ENCODE peak calls at places on chromosomes 4 and X, in ten cellular contexts. S is suprapubic skin, E is tibial nerve, J is spleen, U is heart left ventricle, M is body of pancreas, G is A549, D is ovary, C is right lobe of liver, P is breast epithelium. I is an unnamed sample.

GRCh38 chr4:3399277-3400194 is 42.2 kb upstream of the HGFAC start:
- DNase-seq in D (no peak), G (no peak), P (no peak), S (no peak), U (peak), M (no peak), E (no peak), C (peak), J (no peak), I (no peak)

GRCh38 chr4:20859097-20859781 is 159.0 kb downstream of the PACRGL start:
- DNase-seq in C (no peak), M (no peak), S (no peak), U (no peak), P (no peak), G (no peak), E (no peak), D (no peak), J (no peak), I (no peak)

GRCh38 chrX:47482512-47483309 is at the start of gene ZNF41:
- DNase-seq in D (peak), M (peak), S (peak), U (peak), P (peak), J (peak), E (peak), C (peak), G (peak), I (peak)

GRCh38 chrX:39205467-39205866 is 404.2 kb downstream of the MID1IP1 start:
- DNase-seq in C (no peak), U (no peak), J (no peak), P (no peak), E (no peak), G (no peak), M (no peak), D (no peak), S (no peak), I (no peak)

GRCh38 chr4:172962564-172963353 is 205.9 kb upstream of the GALNT7 start:
- DNase-seq in S (no peak), P (no peak), E (no peak), M (peak), G (peak), J (no peak), C (peak), D (no peak), U (no peak), I (no peak)

GRCh38 chr4:175530655-175531054 is 281.4 kb downstream of the GPM6A start:
- DNase-seq in J (no peak), G (no peak), M (no peak), C (no peak), S (no peak), P (no peak), U (no peak), E (no peak), D (no peak), I (no peak)

GRCh38 chr4:124018383-124019317 is 622.1 kb downstream of the SPRY1 start:
- DNase-seq in C (peak), J (peak), M (peak), E (peak), U (peak), P (no peak), G (no peak), S (peak), D (peak), I (peak)

GRCh38 chrX:1582686-1583437 is 8.5 kb upstream of the AKAP17A start:
- DNase-seq in D (no peak), S (no peak), C (peak), P (no peak), E (no peak), J (no peak), M (no peak), G (peak), U (no peak), I (no peak)

GRCh38 chrX:2892816-2893215 is 36.3 kb downstream of the ARSD start:
- DNase-seq in G (no peak), D (no peak), C (no peak), E (no peak), M (no peak), U (no peak), S (no peak), J (no peak), P (no peak), I (no peak)

GRCh38 chrX:103423955-103424640 is 47.8 kb downstream of the BEX3 start:
- DNase-seq in J (no peak), E (no peak), S (no peak), U (no peak), P (no peak), D (no peak), M (no peak), C (no peak), G (no peak), I (no peak)

GRCh38 chrX:19889582-19890342 is 2.4 kb upstream of the SH3KBP1 start:
- DNase-seq in G (peak), E (no peak), P (no peak), U (no peak), M (no peak), S (no peak), C (no peak), D (peak), J (no peak), I (peak)

GRCh38 chrX:139091086-139091485 is 379.6 kb upstream of the FGF13 start:
- DNase-seq in D (no peak), J (no peak), M (no peak), P (no peak), U (no peak), S (no peak), C (no peak), G (no peak), E (no peak), I (peak)

GRCh38 chrX:143788265-143788664 is 67.7 kb upstream of the SPANXN2 start:
- DNase-seq in C (no peak), P (no peak), G (no peak), U (no peak), S (no peak), J (no peak), D (no peak), M (no peak), E (no peak), I (peak)

GRCh38 chrX:80335062-80335830 is 85.0 kb upstream of the TENT5D start:
- DNase-seq in D (peak), E (peak), G (peak), U (peak), M (peak), S (no peak), P (peak), J (peak), C (peak), I (peak)

GRCh38 chr4:147778942-147779341 is 47.1 kb downstream of the ARHGAP10 start:
- DNase-seq in D (no peak), C (no peak), J (no peak), U (no peak), G (no peak), S (no peak), E (no peak), P (no peak), M (no peak), I (no peak)

GRCh38 chr4:54254915-54255246 is 25.8 kb downstream of the PDGFRA start:
- DNase-seq in M (no peak), G (no peak), P (no peak), C (no peak), J (no peak), S (no peak), U (no peak), D (no peak), E (no peak), I (no peak)

GRCh38 chrX:9278475-9279270 is 186.2 kb upstream of the TBL1X start:
- DNase-seq in G (no peak), S (no peak), U (no peak), J (no peak), D (no peak), E (no peak), M (no peak), P (no peak), C (no peak), I (no peak)

GRCh38 chrX:119411959-119412358 is 12.8 kb downstream of the SLC25A43 start:
- DNase-seq in U (no peak), P (no peak), E (no peak), S (no peak), D (no peak), C (peak), G (no peak), J (no peak), M (no peak), I (no peak)

GRCh38 chr4:93232883-93233282 is 595.7 kb upstream of the ATOH1 start:
- DNase-seq in G (no peak), D (no peak), M (no peak), P (no peak), E (no peak), U (no peak), C (no peak), S (no peak), J (no peak), I (no peak)

DNA sequence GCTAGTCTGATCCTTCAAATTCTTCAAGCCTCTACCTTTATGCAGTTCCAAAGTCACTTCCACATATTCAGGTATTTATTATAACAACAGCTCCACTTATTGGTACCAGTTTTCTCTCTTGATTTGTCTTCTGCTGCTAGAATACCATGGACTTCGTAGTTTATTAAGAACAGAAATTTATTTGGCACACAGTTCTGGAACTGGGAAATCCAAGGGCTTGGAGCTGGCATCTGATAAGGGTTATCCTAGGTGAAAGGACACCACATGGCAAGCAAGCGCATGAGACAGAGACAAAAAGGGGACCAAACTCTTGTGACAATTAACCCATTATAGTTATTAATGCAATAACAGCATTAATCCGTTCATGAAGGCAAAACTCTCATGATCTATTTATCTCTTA is 600.5 kb upstream of the ATOH1 start:
- DNase-seq in U (no peak), C (no peak), S (no peak), E (no peak), D (no peak), G (no peak), P (no peak), J (no peak), M (no peak), I (no peak)
- TF ChIP-seq POLR2A in U (no peak), C (no peak), S (no peak), E (no peak), D (no peak), G (no peak), P (no peak), J (no peak), M (no peak), I (no peak)

GRCh38 chr4:185096032-185096653 is 46.9 kb upstream of the SLC25A4 start:
- DNase-seq in U (no peak), M (peak), E (no peak), S (no peak), P (no peak), G (peak), J (no peak), D (peak), C (no peak), I (peak)
- TF ChIP-seq CTCF in U (peak), M (peak), E (peak), S (peak), P (peak), G (peak), J (peak), D (no peak), C (peak), I (peak)

GRCh38 chrX:43677993-43678392 is 21.9 kb downstream of the MAOA start:
- DNase-seq in M (no peak), G (no peak), E (no peak), D (no peak), P (no peak), C (no peak), J (no peak), S (no peak), U (no peak), I (no peak)
- TF ChIP-seq POLR2A in M (no peak), G (no peak), E (no peak), D (no peak), P (no peak), C (no peak), J (no peak), S (no peak), U (no peak), I (no peak)

GRCh38 chr4:118221193-118221800 is 131.5 kb downstream of the PRSS12 start:
- DNase-seq in U (no peak), J (no peak), P (no peak), G (no peak), M (no peak), D (no peak), C (no peak), E (no peak), S (no peak), I (no peak)

GRCh38 chr4:118226611-118227010 is 126.2 kb downstream of the PRSS12 start:
- DNase-seq in P (no peak), U (no peak), G (no peak), S (no peak), D (no peak), C (no peak), J (no peak), M (no peak), E (no peak), I (no peak)

GRCh38 chr4:118225521-118225920 is 127.3 kb downstream of the PRSS12 start:
- DNase-seq in J (no peak), C (no peak), D (no peak), E (no peak), P (no peak), U (no peak), M (no peak), G (no peak), S (no peak), I (no peak)

GRCh38 chr4:118224239-118224829 is 128.5 kb downstream of the PRSS12 start:
- DNase-seq in E (no peak), G (peak), C (no peak), S (no peak), P (no peak), M (no peak), J (no peak), D (no peak), U (no peak), I (no peak)
- TF ChIP-seq CTCF in E (peak), G (peak), C (peak), S (peak), P (peak), M (peak), J (peak), D (peak), U (peak), I (peak)

GRCh38 chr4:6915041-6916005 is 5.7 kb downstream of the TBC1D14 start:
- DNase-seq in S (peak), M (no peak), P (no peak), U (no peak), G (no peak), E (no peak), C (peak), J (peak), D (no peak), I (no peak)

GRCh38 chr4:6918345-6918744 is 8.7 kb downstream of the TBC1D14 start:
- DNase-seq in J (peak), D (no peak), S (peak), P (no peak), E (no peak), G (no peak), C (no peak), M (no peak), U (no peak), I (no peak)

GRCh38 chr4:6917445-6918241 is 8.0 kb downstream of the TBC1D14 start:
- DNase-seq in P (peak), U (peak), C (peak), S (no peak), G (peak), J (peak), E (peak), M (peak), D (peak), I (peak)

GRCh38 chr4:6916069-6916586 is 6.5 kb downstream of the TBC1D14 start:
- DNase-seq in C (peak), U (no peak), P (no peak), G (no peak), S (peak), D (no peak), M (no peak), J (peak), E (no peak), I (no peak)

DNA sequence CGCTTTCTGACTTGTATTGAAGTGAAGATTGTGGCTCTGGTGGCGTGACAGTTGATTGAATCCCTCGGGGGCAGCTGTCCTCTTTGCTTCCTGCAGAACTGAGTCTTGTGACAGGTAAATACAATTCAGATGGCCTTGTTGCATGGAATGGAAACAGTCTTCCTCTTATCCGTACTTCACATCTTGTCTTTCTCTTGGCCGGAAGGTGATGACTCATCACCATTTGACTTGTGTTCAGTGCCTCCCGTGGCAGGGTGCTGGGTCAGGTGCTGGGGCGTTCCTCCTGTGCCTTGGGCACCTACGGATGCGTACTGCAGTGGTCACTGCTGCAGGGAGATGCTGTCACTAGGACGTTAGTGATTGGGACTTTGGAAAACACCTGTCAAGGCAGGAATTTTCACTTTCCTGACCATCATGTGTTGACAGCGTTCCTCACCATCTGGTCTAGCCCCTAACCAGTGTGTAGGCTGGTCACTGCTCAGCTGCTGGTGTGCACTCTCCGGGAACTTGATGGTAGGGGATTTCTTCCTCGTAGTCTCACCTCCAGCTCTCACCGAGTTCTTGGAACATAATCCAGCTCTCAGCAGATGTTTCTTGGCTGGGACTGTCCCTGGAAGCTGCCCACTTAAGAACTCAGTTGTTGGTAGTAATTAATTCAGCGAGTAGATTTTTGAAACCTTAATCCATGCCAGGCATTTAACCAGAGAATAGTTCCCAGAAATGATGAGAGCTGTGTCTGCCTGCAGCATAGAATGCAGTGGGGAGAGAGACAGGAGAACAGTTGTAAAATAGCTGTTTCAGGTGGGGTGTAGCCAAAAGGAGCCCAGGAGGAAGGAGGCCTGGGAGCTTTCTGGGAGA is 7.2 kb downstream of the TBC1D14 start:
- DNase-seq in E (no peak), C (peak), J (peak), P (peak), D (no peak), G (no peak), M (no peak), S (peak), U (no peak), I (peak)
- TF ChIP-seq POLR2A in E (no peak), C (no peak), J (no peak), P (no peak), D (no peak), G (no peak), M (no peak), S (no peak), U (no peak), I (no peak)

GRCh38 chrX:131802836-131803626 is 220.1 kb upstream of the STK26 start:
- DNase-seq in U (peak), J (peak), C (no peak), P (no peak), E (no peak), M (no peak), G (peak), S (no peak), D (peak), I (peak)
- TF ChIP-seq CTCF in U (peak), J (peak), C (peak), P (no peak), E (peak), M (no peak), G (peak), S (peak), D (peak), I (no peak)

I was measured in testis.